ENCODE peak calls at places on chromosomes 7 and 10, in nine cellular contexts. S is Calu3, E is WERI-Rb-1, V is AG09309, G is spleen, Y is heart right ventricle, C is colonic mucosa, D is fibroblast of mammary gland, W is A549. O is an unnamed sample.

GRCh38 chr10:113073549-113074189 is 123.6 kb downstream of the TCF7L2 start:
- DNase-seq in S (peak), E (no peak), V (peak), G (peak), Y (peak), C (peak), D (peak), W (peak), O (peak)

GRCh38 chr10:90674927-90675326 is 182.9 kb downstream of the HTR7 start:
- DNase-seq in S (no peak), E (no peak), V (peak), G (no peak), Y (no peak), C (no peak), D (peak), W (no peak), O (no peak)

GRCh38 chr10:104309980-104310978 is 28.0 kb downstream of the ITPRIP start:
- DNase-seq in S (no peak), E (no peak), V (peak), G (no peak), Y (peak), C (no peak), D (peak), W (no peak), O (no peak)

GRCh38 chr7:2860627-2861133 is 16.6 kb upstream of the GNA12 start:
- DNase-seq in S (peak), E (no peak), V (no peak), G (no peak), Y (no peak), C (no peak), D (no peak), W (no peak), O (no peak)

GRCh38 chr10:59865101-59865500 is 41.3 kb downstream of the CCDC6 start:
- DNase-seq in S (peak), E (peak), V (no peak), G (no peak), Y (peak), C (peak), D (peak), W (peak), O (no peak)

GRCh38 chr10:86330778-86331763 is 35.5 kb downstream of the GRID1 start:
- DNase-seq in S (no peak), E (no peak), V (no peak), G (peak), Y (no peak), C (no peak), D (no peak), W (no peak), O (peak)

GRCh38 chr10:7846591-7846990 is 28.3 kb downstream of the TAF3 start:
- DNase-seq in S (no peak), E (no peak), V (no peak), G (no peak), Y (no peak), C (no peak), D (peak), W (no peak), O (no peak)

GRCh38 chr7:23679898-23680416 is at the start of gene FAM221A:
- DNase-seq in S (peak), E (no peak), V (no peak), G (peak), Y (peak), C (peak), D (peak), W (peak), O (peak)

GRCh38 chr10:103789771-103790201 is 65.6 kb downstream of the SH3PXD2A start:
- DNase-seq in S (peak), E (no peak), V (no peak), G (no peak), Y (no peak), C (peak), D (no peak), W (no peak), O (no peak)

DNA sequence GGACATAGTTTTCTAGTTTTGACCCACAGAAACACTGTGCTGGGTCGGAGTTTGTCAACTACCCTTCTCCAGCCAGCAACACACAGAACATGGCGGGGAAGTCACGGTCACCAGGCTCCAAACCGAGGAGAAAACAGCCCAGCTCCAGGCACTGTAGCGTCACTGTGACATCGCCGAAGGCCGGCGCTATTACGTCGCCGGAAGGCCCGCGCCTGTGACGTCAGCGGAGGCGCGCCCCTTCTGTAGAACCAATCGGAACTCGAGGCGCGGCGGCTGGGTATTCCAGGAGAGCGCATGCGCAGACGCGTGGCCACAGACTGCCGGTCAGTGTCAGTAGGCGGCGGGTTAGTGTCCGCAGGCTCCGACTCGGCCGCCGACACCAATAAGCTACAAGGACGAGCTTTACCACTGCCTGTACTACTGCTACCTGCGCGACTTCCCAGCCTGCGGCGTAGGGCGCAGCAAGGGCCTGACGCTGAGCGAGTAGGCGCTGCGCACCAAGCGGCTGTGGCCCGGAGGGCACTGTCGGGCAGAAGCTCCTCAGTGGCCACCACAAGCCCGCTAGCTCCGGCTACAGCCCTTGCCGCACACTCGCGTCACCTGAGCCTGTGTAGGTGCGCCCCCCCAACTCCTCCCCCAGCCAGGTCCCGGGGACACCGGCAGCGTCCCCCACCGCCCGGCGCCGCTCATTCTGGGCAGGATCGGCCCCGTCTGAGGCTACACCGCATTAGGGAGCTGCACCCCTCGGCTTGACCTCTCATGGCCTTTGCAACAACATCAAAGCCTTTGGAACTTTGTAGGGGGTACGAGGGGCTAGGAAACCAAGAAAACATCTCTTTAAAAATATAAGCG is 35.1 kb upstream of the SRRM3 start:
- DNase-seq in S (peak), E (peak), V (peak), G (peak), Y (peak), C (peak), D (peak), W (peak), O (peak)
- TF ChIP-seq CTCF in S (no peak), E (peak), V (peak), G (peak), Y (peak), C (no peak), D (peak), W (no peak), O (peak)

GRCh38 chr10:68301790-68302502 is 29.9 kb upstream of the HNRNPH3 start:
- DNase-seq in S (peak), E (no peak), V (peak), G (no peak), Y (no peak), C (no peak), D (peak), W (peak), O (no peak)
- TF ChIP-seq CTCF in S (peak), E (no peak), V (peak), G (peak), Y (peak), C (peak), D (peak), W (peak), O (peak)

GRCh38 chr7:12685550-12685949 is 1.9 kb upstream of the ARL4A start:
- DNase-seq in S (peak), E (peak), V (no peak), G (no peak), Y (peak), C (peak), D (peak), W (peak), O (no peak)

GRCh38 chr7:12684733-12685132 is 2.7 kb upstream of the ARL4A start:
- DNase-seq in S (no peak), E (no peak), V (no peak), G (no peak), Y (no peak), C (no peak), D (no peak), W (no peak), O (no peak)

GRCh38 chr7:12686894-12687212 is 580 bp upstream of the ARL4A start:
- DNase-seq in S (no peak), E (no peak), V (no peak), G (no peak), Y (no peak), C (no peak), D (no peak), W (no peak), O (no peak)

GRCh38 chr7:12686234-12686893 is 1.1 kb upstream of the ARL4A start:
- DNase-seq in S (peak), E (peak), V (no peak), G (peak), Y (peak), C (peak), D (peak), W (peak), O (peak)

GRCh38 chr7:12687213-12688171 is at the start of gene ARL4A:
- DNase-seq in S (peak), E (peak), V (peak), G (peak), Y (peak), C (peak), D (peak), W (peak), O (peak)
- TF ChIP-seq CTCF in S (peak), E (no peak), V (peak), G (no peak), Y (peak), C (no peak), D (peak), W (peak), O (peak)

GRCh38 chr7:42096262-42096661 is 140.7 kb downstream of the GLI3 start:
- DNase-seq in S (no peak), E (no peak), V (no peak), G (no peak), Y (no peak), C (no peak), D (no peak), W (no peak), O (no peak)

GRCh38 chr7:42095791-42096190 is 141.2 kb downstream of the GLI3 start:
- DNase-seq in S (no peak), E (no peak), V (no peak), G (no peak), Y (no peak), C (no peak), D (no peak), W (no peak), O (no peak)

GRCh38 chr7:42096681-42097637 is 140.1 kb downstream of the GLI3 start:
- DNase-seq in S (no peak), E (peak), V (peak), G (no peak), Y (peak), C (no peak), D (peak), W (no peak), O (no peak)

GRCh38 chr7:42099076-42099836 is 137.8 kb downstream of the GLI3 start:
- DNase-seq in S (no peak), E (no peak), V (no peak), G (no peak), Y (no peak), C (no peak), D (peak), W (no peak), O (no peak)

GRCh38 chr7:42097756-42098155 is 139.3 kb downstream of the GLI3 start:
- DNase-seq in S (no peak), E (peak), V (peak), G (no peak), Y (no peak), C (no peak), D (peak), W (peak), O (no peak)
- TF ChIP-seq CTCF in S (no peak), E (peak), V (peak), G (no peak), Y (no peak), C (no peak), D (peak), W (no peak), O (peak)

GRCh38 chr7:28472332-28472731 is 60.0 kb downstream of the CREB5 start:
- DNase-seq in S (no peak), E (no peak), V (no peak), G (no peak), Y (no peak), C (no peak), D (no peak), W (no peak), O (no peak)
- TF ChIP-seq CTCF in S (no peak), E (no peak), V (no peak), G (no peak), Y (no peak), C (no peak), D (no peak), W (no peak), O (no peak)

GRCh38 chr7:4709187-4709586 is 27.1 kb downstream of the FOXK1 start:
- DNase-seq in S (no peak), E (no peak), V (no peak), G (no peak), Y (no peak), C (no peak), D (no peak), W (no peak), O (no peak)
- TF ChIP-seq CTCF in S (no peak), E (no peak), V (no peak), G (no peak), Y (no peak), C (no peak), D (no peak), W (no peak), O (no peak)

O was measured in chondrocyte.